ENCODE peak calls at places on chromosome 9, in seven cellular contexts. G, U, K, R, L, P and N are unnamed samples.

GRCh38 chr9:117987945-117988344 is 283.7 kb downstream of the TLR4 start:
- DNase-seq in G (no peak), U (no peak), K (no peak), R (no peak), L (no peak), P (no peak), N (no peak)

GRCh38 chr9:111597852-111598729 is 1.4 kb downstream of the PTGR1 start:
- DNase-seq in G (peak; percentile 73), U (peak; percentile 71), K (peak; percentile 66), R (peak; percentile 78), L (peak; percentile 83), P (peak; percentile 60), N (peak; percentile 54)

GRCh38 chr9:93099551-93100264 is 3.7 kb downstream of the CARD19 start:
- DNase-seq in G (no peak), U (peak; percentile 54), K (peak; percentile 50), R (no peak), L (no peak), P (peak; percentile 19), N (peak; percentile 17)

GRCh38 chr9:107158321-107158720 is 124.8 kb upstream of the RAD23B start:
- DNase-seq in G (peak; percentile 45), U (no peak), K (no peak), R (peak; percentile 60), L (peak; percentile 56), P (no peak), N (no peak)

GRCh38 chr9:93456504-93456903 is 3.1 kb upstream of the FAM120AOS start:
- DNase-seq in G (no peak), U (no peak), K (no peak), R (no peak), L (peak; percentile 29), P (no peak), N (no peak)

GRCh38 chr9:35010351-35010958 is 20.9 kb downstream of the DNAJB5 start:
- DNase-seq in G (no peak), U (no peak), K (no peak), R (no peak), L (no peak), P (no peak), N (no peak)

GRCh38 chr9:83560169-83560826 is 22.1 kb upstream of the FRMD3 start:
- DNase-seq in G (no peak), U (no peak), K (no peak), R (no peak), L (no peak), P (no peak), N (no peak)

GRCh38 chr9:31071606-31072286 is 1312.7 kb upstream of the ACO1 start:
- DNase-seq in G (no peak), U (no peak), K (no peak), R (no peak), L (no peak), P (no peak), N (no peak)

GRCh38 chr9:37426846-37427245 is 4.3 kb downstream of the GRHPR start:
- DNase-seq in G (no peak), U (no peak), K (no peak), R (no peak), L (no peak), P (no peak), N (no peak)

GRCh38 chr9:84538879-84539278 is 130.7 kb upstream of the NTRK2 start:
- DNase-seq in G (no peak), U (no peak), K (no peak), R (no peak), L (no peak), P (no peak), N (no peak)

GRCh38 chr9:96618209-96619108 is 1.2 kb downstream of the CDC14B start:
- DNase-seq in G (peak; percentile 85), U (peak; percentile 64), K (peak; percentile 71), R (peak; percentile 58), L (peak; percentile 77), P (peak; percentile 46), N (peak; percentile 63)

GRCh38 chr9:27117489-27118135 is 8.6 kb downstream of the TEK start:
- DNase-seq in G (no peak), U (peak; percentile 48), K (peak; percentile 56), R (peak; percentile 72), L (peak; percentile 18), P (peak; percentile 54), N (peak; percentile 61)

GRCh38 chr9:102700936-102701335 is 294.2 kb upstream of the CYLC2 start:
- DNase-seq in G (peak; percentile 2), U (no peak), K (no peak), R (no peak), L (no peak), P (no peak), N (no peak)

GRCh38 chr9:6584881-6585597 is 60.5 kb downstream of the GLDC start:
- DNase-seq in G (peak; percentile 36), U (no peak), K (no peak), R (peak; percentile 60), L (peak; percentile 49), P (no peak), N (no peak)

GRCh38 chr9:127763918-127764384 is 14.5 kb downstream of the SH2D3C start:
- DNase-seq in G (peak; percentile 68), U (peak; percentile 49), K (no peak), R (peak; percentile 67), L (no peak), P (no peak), N (no peak)

GRCh38 chr9:122261469-122261881 is 3.2 kb downstream of the RBM18 start:
- DNase-seq in G (peak; percentile 81), U (peak; percentile 83), K (peak; percentile 89), R (peak; percentile 85), L (peak; percentile 88), P (peak; percentile 67), N (peak; percentile 72)

GRCh38 chr9:94165592-94166236 is 81.5 kb downstream of the PTPDC1 start:
- DNase-seq in G (peak; percentile 99), U (peak; percentile 99), K (peak; percentile 99), R (peak; percentile 100), L (peak; percentile 99), P (peak; percentile 98), N (peak; percentile 99)

GRCh38 chr9:88198346-88198807 is 60.1 kb upstream of the SPATA31C2 start:
- DNase-seq in G (peak; percentile 89), U (no peak), K (peak; percentile 66), R (peak; percentile 32), L (peak; percentile 29), P (peak; percentile 43), N (no peak)

GRCh38 chr9:4144869-4145268 is 155.0 kb downstream of the GLIS3 start:
- DNase-seq in G (no peak), U (no peak), K (no peak), R (no peak), L (no peak), P (no peak), N (no peak)

GRCh38 chr9:4146293-4146692 is 153.6 kb downstream of the GLIS3 start:
- DNase-seq in G (no peak), U (no peak), K (no peak), R (no peak), L (no peak), P (no peak), N (no peak)

GRCh38 chr9:4145482-4145881 is 154.4 kb downstream of the GLIS3 start:
- DNase-seq in G (no peak), U (no peak), K (no peak), R (peak; percentile 26), L (no peak), P (no peak), N (no peak)

GRCh38 chr9:4141201-4141750 is 158.6 kb downstream of the GLIS3 start:
- DNase-seq in G (no peak), U (no peak), K (no peak), R (no peak), L (no peak), P (no peak), N (no peak)

DNA sequence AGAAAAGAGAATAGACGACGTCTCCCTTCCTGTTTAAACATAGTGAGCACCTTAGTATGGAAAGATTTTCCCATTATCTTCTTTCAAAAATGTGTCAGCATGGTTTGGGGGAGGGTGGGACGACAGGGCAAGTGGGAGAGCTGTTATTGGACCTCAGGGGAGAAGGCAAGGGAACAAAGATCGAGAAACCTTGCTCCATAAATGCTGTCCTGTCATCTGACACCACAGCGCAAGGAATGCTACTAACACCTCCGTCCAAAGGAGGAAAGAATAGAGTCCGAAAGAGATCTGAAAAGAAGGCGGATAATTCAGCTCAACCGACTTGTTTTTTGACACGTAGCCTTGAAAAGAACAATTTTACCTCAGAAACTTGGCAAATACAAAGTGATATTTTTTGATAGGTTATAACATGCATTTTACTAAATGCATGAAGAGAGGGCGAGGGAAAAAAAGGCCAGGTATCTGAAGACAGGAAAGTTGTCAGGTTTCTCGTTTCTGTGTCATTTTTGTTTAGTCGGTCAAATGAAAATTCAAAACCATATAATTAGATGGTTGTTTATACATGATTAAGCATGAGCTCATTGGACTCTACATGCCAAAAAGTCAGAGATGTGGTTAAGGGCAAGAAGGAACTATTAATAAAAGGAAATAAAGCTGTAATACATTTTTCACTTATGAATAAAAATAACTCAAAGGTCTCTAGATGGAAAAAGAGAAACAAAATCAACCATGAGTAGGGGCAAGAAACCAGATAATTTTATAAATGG is 155.7 kb downstream of the GLIS3 start:
- DNase-seq in G (no peak), U (no peak), K (no peak), R (peak; percentile 25), L (peak; percentile 53), P (no peak), N (no peak)
- H3K4me3 ChIP-seq in G (no peak overlapping the region), U (no peak overlapping the region), K (peak overlapping the region; percentile 68), R (no peak overlapping the region), L (no peak overlapping the region), P (peak overlapping the region; percentile 23), N (peak overlapping the region; percentile 16)

GRCh38 chr9:133933426-133934026 is 58.6 kb downstream of the VAV2 start:
- DNase-seq in G (no peak), U (no peak), K (no peak), R (no peak), L (no peak), P (no peak), N (no peak)
- H3K4me3 ChIP-seq in G (no peak overlapping the region), U (no peak overlapping the region), K (no peak overlapping the region), R (no peak overlapping the region), L (no peak overlapping the region), P (no peak overlapping the region), N (no peak overlapping the region)

DNA sequence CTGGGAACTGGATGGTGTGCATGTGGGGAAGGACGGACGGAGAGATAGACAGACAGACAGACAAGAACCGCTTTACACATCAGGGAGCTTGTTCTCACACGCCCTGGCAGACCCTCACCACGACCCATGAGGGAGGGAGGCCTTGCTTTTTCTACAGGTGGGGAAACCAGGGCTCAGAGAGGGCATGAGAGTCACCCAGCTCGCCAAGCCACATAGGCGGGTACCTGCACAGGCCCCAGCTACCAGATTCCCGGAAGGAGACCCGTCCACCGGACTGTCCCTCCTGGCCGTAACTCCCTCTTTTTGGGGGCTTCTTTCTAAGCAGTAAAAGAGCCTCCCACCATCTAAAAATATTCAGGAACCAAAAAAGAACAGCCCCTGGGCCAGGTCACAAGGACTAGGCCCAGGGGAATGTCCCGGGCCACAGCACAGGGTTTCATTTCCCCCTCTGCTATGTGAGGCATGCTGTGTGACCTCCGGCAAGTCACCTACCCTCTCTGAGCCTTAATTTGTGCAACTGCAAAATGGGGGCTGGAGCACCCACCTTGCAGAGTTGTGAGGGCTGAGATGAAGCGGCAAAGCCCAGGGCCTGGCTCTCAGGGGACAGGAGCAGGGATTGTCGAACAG is 84.4 kb upstream of the SARDH start:
- DNase-seq in G (no peak), U (no peak), K (no peak), R (no peak), L (no peak), P (no peak), N (no peak)
- H3K4me3 ChIP-seq in G (no peak overlapping the region), U (no peak overlapping the region), K (no peak overlapping the region), R (no peak overlapping the region), L (no peak overlapping the region), P (no peak overlapping the region), N (no peak overlapping the region)

DNA sequence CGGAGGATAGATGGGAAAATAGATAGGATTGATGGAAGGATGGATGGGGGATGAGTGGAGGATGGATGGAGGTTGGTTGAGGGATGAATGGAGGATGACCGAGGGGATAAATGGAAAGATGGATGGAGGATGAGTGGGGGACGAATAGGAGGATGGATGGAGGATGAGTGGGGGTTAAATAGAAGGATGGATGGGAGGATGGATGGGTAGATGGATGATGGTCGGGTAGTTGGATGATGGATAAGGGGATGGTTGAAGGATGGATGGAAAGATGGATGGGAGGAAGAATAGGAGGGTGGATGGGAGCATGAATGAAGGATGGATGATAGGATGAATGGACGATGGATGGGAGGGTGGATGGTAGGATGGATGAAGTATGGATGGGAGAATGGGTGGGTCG is 219.3 kb upstream of the IER5L start:
- DNase-seq in G (no peak), U (no peak), K (no peak), R (no peak), L (no peak), P (no peak), N (no peak)
- H3K4me3 ChIP-seq in G (no peak overlapping the region), U (no peak overlapping the region), K (no peak overlapping the region), R (no peak overlapping the region), L (no peak overlapping the region), P (no peak overlapping the region), N (no peak overlapping the region)